ENCODE peak calls at places on chromosomes 2 and 18, in six cellular contexts. S, J, R, Q, O and W are unnamed samples.

GRCh38 chr2:136000502-136000901 is 15.1 kb upstream of the DARS1 start:
- DNase-seq in S (no peak), J (no peak), R (no peak), Q (no peak), O (no peak), W (no peak)

GRCh38 chr2:178891265-178891958 is 84.2 kb upstream of the TTN start:
- DNase-seq in S (peak; percentile 63), J (peak; percentile 8), R (peak; percentile 33), Q (peak; percentile 39), O (peak; percentile 70), W (peak; percentile 60)

GRCh38 chr18:55732227-55733106 is 144.5 kb upstream of the TCF4 start:
- DNase-seq in S (peak; percentile 54), J (no peak), R (no peak), Q (no peak), O (peak; percentile 63), W (no peak)

GRCh38 chr2:62200868-62201267 is 5.0 kb downstream of the B3GNT2 start:
- DNase-seq in S (no peak), J (no peak), R (no peak), Q (no peak), O (no peak), W (no peak)

GRCh38 chr18:56890632-56891031 is 239.5 kb downstream of the WDR7 start:
- DNase-seq in S (peak; percentile 96), J (peak; percentile 3), R (no peak), Q (peak; percentile 68), O (no peak), W (no peak)

GRCh38 chr2:229071292-229071976 is 199.7 kb downstream of the PID1 start:
- DNase-seq in S (no peak), J (no peak), R (no peak), Q (no peak), O (no peak), W (no peak)

GRCh38 chr18:489244-490023 is 11.1 kb downstream of the COLEC12 start:
- DNase-seq in S (peak; percentile 83), J (no peak), R (no peak), Q (no peak), O (no peak), W (no peak)

GRCh38 chr18:63963610-63964256 is 6.1 kb upstream of the SERPINB8 start:
- DNase-seq in S (peak; percentile 77), J (no peak), R (no peak), Q (peak; percentile 55), O (no peak), W (peak; percentile 13)

GRCh38 chr2:38722271-38723115 is 28.7 kb downstream of the SRSF7 start:
- DNase-seq in S (no peak), J (no peak), R (no peak), Q (no peak), O (no peak), W (no peak)

GRCh38 chr2:54787270-54787669 is 63.8 kb downstream of the EML6 start:
- DNase-seq in S (no peak), J (no peak), R (no peak), Q (no peak), O (no peak), W (no peak)

GRCh38 chr18:75391275-75392115 is 36.0 kb downstream of the SMIM21 start:
- DNase-seq in S (no peak), J (no peak), R (no peak), Q (no peak), O (no peak), W (no peak)

GRCh38 chr2:231819449-231820042 is 33.3 kb downstream of the COPS7B start:
- DNase-seq in S (no peak), J (no peak), R (no peak), Q (peak; percentile 1), O (no peak), W (no peak)

GRCh38 chr2:31429759-31430438 is 15.4 kb upstream of the XDH start:
- DNase-seq in S (peak; percentile 50), J (no peak), R (no peak), Q (no peak), O (no peak), W (no peak)

GRCh38 chr2:193333539-193333938 is 1138.8 kb upstream of the TMEFF2 start:
- DNase-seq in S (no peak), J (no peak), R (no peak), Q (no peak), O (no peak), W (no peak)

GRCh38 chr2:205198130-205198505 is 484.2 kb upstream of the NRP2 start:
- DNase-seq in S (peak; percentile 88), J (no peak), R (no peak), Q (no peak), O (no peak), W (no peak)

GRCh38 chr18:63135101-63135500 is 184.5 kb downstream of the BCL2 start:
- DNase-seq in S (no peak), J (no peak), R (no peak), Q (no peak), O (no peak), W (no peak)

GRCh38 chr18:32389191-32389590 is 81.5 kb downstream of the GAREM1 start:
- DNase-seq in S (no peak), J (no peak), R (no peak), Q (no peak), O (no peak), W (no peak)

GRCh38 chr18:32391126-32391525 is 79.6 kb downstream of the GAREM1 start:
- DNase-seq in S (no peak), J (no peak), R (no peak), Q (no peak), O (no peak), W (no peak)

GRCh38 chr18:32389868-32390267 is 80.8 kb downstream of the GAREM1 start:
- DNase-seq in S (no peak), J (no peak), R (no peak), Q (no peak), O (no peak), W (no peak)

GRCh38 chr18:32383040-32383819 is 87.5 kb downstream of the GAREM1 start:
- DNase-seq in S (peak; percentile 98), J (peak; percentile 15), R (no peak), Q (peak; percentile 78), O (no peak), W (no peak)

GRCh38 chr18:32386466-32386865 is 84.2 kb downstream of the GAREM1 start:
- DNase-seq in S (no peak), J (no peak), R (no peak), Q (no peak), O (no peak), W (no peak)
- TF ChIP-seq BHLHE40 in S (no peak), J (no peak), R (no peak), Q (no peak), O (no peak), W (no peak)

GRCh38 chr2:24592436-24593100 is 101.5 kb downstream of the NCOA1 start:
- DNase-seq in S (no peak), J (no peak), R (no peak), Q (no peak), O (no peak), W (peak; percentile 34)

GRCh38 chr2:24588294-24588693 is 97.2 kb downstream of the NCOA1 start:
- DNase-seq in S (no peak), J (no peak), R (no peak), Q (no peak), O (no peak), W (no peak)

DNA sequence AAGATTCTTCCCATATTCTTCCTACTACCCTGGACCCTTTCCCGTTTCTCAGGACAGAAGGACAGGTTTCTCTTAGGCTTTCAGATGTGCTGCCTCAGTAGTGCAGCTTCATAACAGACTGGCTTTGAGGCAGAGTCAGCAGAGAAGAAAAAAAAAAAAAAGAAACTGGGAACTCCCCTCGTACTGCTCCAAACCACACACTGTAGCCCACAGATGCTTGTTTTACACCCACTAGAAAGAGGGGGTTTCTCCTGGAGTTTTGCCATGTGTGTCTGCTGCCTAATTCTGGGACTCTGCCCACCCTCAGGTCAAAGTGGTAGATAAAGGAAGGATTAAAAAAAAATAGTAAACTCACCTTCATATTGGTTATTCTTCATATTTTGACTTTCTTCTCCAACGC is 95.9 kb downstream of the NCOA1 start:
- DNase-seq in S (no peak), J (no peak), R (peak; percentile 66), Q (no peak), O (no peak), W (no peak)
- TF ChIP-seq BHLHE40 in S (no peak), J (no peak), R (no peak), Q (no peak), O (no peak), W (no peak)

GRCh38 chr18:5543854-5544389 is at the start of gene EPB41L3:
- DNase-seq in S (peak; percentile 20), J (no peak), R (no peak), Q (no peak), O (no peak), W (peak; percentile 21)

GRCh38 chr18:5543036-5543671 is 643 bp downstream of the EPB41L3 start:
- DNase-seq in S (no peak), J (no peak), R (no peak), Q (no peak), O (no peak), W (peak; percentile 33)

GRCh38 chr18:5542393-5543035 is 1.3 kb downstream of the EPB41L3 start:
- DNase-seq in S (peak; percentile 26), J (no peak), R (no peak), Q (no peak), O (no peak), W (peak; percentile 10)

DNA sequence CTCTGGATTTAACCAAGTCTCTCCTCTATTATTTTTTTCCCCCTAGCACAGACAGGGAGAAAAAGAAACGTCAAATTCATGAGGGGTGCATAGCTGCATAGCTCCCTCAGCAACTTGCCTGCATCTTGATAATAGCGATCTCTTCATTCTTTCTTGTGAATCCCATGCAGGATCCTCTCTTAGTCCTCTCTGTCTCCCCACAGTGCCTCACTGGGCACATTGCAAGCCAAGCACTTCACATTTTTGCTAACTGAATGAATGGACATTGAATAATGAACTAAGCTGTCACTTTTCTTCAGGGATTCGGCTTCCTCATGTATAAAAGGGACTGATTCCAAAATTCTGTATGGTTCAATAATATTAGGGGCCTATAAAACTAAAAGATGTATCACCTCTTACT is 2.9 kb upstream of the EPB41L3 start:
- DNase-seq in S (peak; percentile 62), J (no peak), R (no peak), Q (no peak), O (no peak), W (peak; percentile 34)
- TF ChIP-seq BHLHE40 in S (no peak), J (no peak), R (no peak), Q (no peak), O (no peak), W (no peak)

GRCh38 chr2:216761809-216762208 is 66.5 kb upstream of the IGFBP5 start:
- DNase-seq in S (no peak), J (no peak), R (no peak), Q (no peak), O (no peak), W (no peak)

GRCh38 chr2:216770050-216770449 is 74.7 kb upstream of the IGFBP5 start:
- DNase-seq in S (no peak), J (no peak), R (no peak), Q (no peak), O (no peak), W (no peak)

GRCh38 chr2:216768908-216769401 is 73.6 kb upstream of the IGFBP5 start:
- DNase-seq in S (no peak), J (no peak), R (no peak), Q (peak; percentile 18), O (peak; percentile 51), W (no peak)

GRCh38 chr2:216761119-216761518 is 65.8 kb upstream of the IGFBP5 start:
- DNase-seq in S (no peak), J (no peak), R (no peak), Q (no peak), O (no peak), W (no peak)

DNA sequence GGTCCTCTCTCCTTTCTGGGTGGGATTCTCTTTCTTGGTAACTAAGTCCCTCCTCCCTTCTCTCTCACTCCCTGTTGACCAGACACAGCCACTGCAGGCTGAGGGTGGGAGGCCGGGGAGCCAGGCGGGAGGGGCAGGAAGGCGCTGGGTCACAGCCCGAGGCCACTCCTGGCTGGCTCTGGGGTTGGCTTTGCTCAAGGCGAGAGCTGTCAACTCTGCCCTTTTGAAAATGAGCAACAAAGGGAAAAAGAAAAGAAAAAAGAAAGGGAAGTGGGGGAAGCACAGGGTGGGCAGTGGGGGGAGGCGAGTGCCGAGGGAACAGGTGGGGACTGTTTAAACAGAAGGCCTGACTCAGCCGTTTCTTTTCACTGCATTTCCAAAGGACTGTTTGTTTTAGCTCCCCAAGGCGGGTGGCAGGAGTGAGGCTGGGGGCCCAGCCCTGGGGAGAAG is 70.5 kb upstream of the IGFBP5 start:
- DNase-seq in S (no peak), J (no peak), R (no peak), Q (peak; percentile 34), O (peak; percentile 21), W (no peak)
- TF ChIP-seq BHLHE40 in S (no peak), J (no peak), R (no peak), Q (no peak), O (no peak), W (no peak)